ENCODE peak calls at places on chromosomes 16 and 17, in five cellular contexts. K, U, J, T and A are unnamed samples.

GRCh38 chr17:29840884-29841283 is 89.1 kb downstream of the SSH2 start:
- DNase-seq in K (no peak), U (no peak), J (no peak), T (no peak), A (no peak)

GRCh38 chr17:58283674-58284612 is 3.2 kb upstream of the MPO start:
- DNase-seq in K (no peak), U (no peak), J (no peak), T (no peak), A (no peak)

GRCh38 chr16:84593825-84594724 is 23.8 kb downstream of the COTL1 start:
- DNase-seq in K (no peak), U (no peak), J (no peak), T (no peak), A (no peak)

GRCh38 chr17:68293490-68294195 is 2.3 kb downstream of the ARSG start:
- DNase-seq in K (no peak), U (no peak), J (no peak), T (no peak), A (no peak)

GRCh38 chr16:3596101-3596861 is 15.1 kb downstream of the SLX4 start:
- DNase-seq in K (no peak), U (no peak), J (no peak), T (no peak), A (no peak)

GRCh38 chr17:57121308-57122042 is 36.4 kb downstream of the AKAP1 start:
- DNase-seq in K (peak), U (peak), J (peak), T (no peak), A (peak)

GRCh38 chr17:50505731-50506130 is 2.5 kb upstream of the MYCBPAP start:
- DNase-seq in K (no peak), U (no peak), J (no peak), T (no peak), A (no peak)

GRCh38 chr16:66486773-66487579 is 59.9 kb downstream of the BEAN1 start:
- DNase-seq in K (peak), U (no peak), J (no peak), T (no peak), A (no peak)

GRCh38 chr17:57861737-57862409 is 12.0 kb upstream of the MRPS23 start:
- DNase-seq in K (peak), U (peak), J (peak), T (no peak), A (no peak)

GRCh38 chr16:35525979-35526590 is 2066.7 kb downstream of the TP53TG3F start:
- DNase-seq in K (no peak), U (no peak), J (no peak), T (no peak), A (no peak)

GRCh38 chr16:89700649-89701424 is 668 bp downstream of the SPATA2L start:
- DNase-seq in K (no peak), U (peak), J (peak), T (no peak), A (no peak)

GRCh38 chr17:44255915-44256314 is 12.0 kb downstream of the SLC4A1 start:
- DNase-seq in K (no peak), U (no peak), J (no peak), T (no peak), A (no peak)

GRCh38 chr17:63035271-63035670 is 69.2 kb downstream of the TANC2 start:
- DNase-seq in K (peak), U (no peak), J (no peak), T (peak), A (peak)

GRCh38 chr16:22320572-22321339 is 23.5 kb downstream of the POLR3E start:
- DNase-seq in K (no peak), U (no peak), J (no peak), T (no peak), A (no peak)

GRCh38 chr17:7835818-7836595 is 2.0 kb downstream of the KDM6B start:
- DNase-seq in K (peak), U (peak), J (peak), T (no peak), A (no peak)

GRCh38 chr16:11708421-11708820 is 34.2 kb downstream of the TXNDC11 start:
- DNase-seq in K (peak), U (no peak), J (no peak), T (no peak), A (no peak)

GRCh38 chr16:71513302-71513701 is 12.9 kb upstream of the CHST4 start:
- DNase-seq in K (no peak), U (no peak), J (no peak), T (no peak), A (no peak)

GRCh38 chr17:79626156-79626890 is 15.5 kb upstream of the RBFOX3 start:
- DNase-seq in K (no peak), U (peak), J (no peak), T (no peak), A (no peak)

GRCh38 chr16:85395207-85395912 is 217.8 kb upstream of the GSE1 start:
- DNase-seq in K (peak), U (peak), J (peak), T (peak), A (no peak)

GRCh38 chr16:5455110-5455509 is 357.5 kb upstream of the EEF2KMT start:
- DNase-seq in K (no peak), U (no peak), J (no peak), T (no peak), A (no peak)

GRCh38 chr17:4331614-4332013 is 34.9 kb downstream of the UBE2G1 start:
- DNase-seq in K (no peak), U (no peak), J (no peak), T (no peak), A (no peak)

GRCh38 chr16:15990902-15991301 is 41.5 kb downstream of the ABCC1 start:
- DNase-seq in K (no peak), U (no peak), J (no peak), T (no peak), A (no peak)

GRCh38 chr17:34382586-34383224 is 19.7 kb upstream of the CCL1 start:
- DNase-seq in K (no peak), U (no peak), J (no peak), T (no peak), A (no peak)

GRCh38 chr17:27628376-27628775 is 2.6 kb upstream of the LGALS9 start:
- DNase-seq in K (no peak), U (no peak), J (no peak), T (no peak), A (no peak)

GRCh38 chr16:8852534-8852933 is 16.3 kb downstream of the CARHSP1 start:
- DNase-seq in K (no peak), U (no peak), J (no peak), T (no peak), A (no peak)

GRCh38 chr17:43578699-43579569 is 32.8 kb upstream of the ETV4 start:
- DNase-seq in K (peak), U (peak), J (no peak), T (no peak), A (no peak)

GRCh38 chr17:31690118-31690517 is 168.9 kb downstream of the COPRS start:
- DNase-seq in K (peak), U (no peak), J (no peak), T (no peak), A (no peak)

GRCh38 chr16:56368545-56368944 is 56.8 kb downstream of the AMFR start:
- DNase-seq in K (no peak), U (no peak), J (no peak), T (no peak), A (peak)

GRCh38 chr17:36674278-36674650 is 72.9 kb downstream of the MRM1 start:
- DNase-seq in K (no peak), U (no peak), J (no peak), T (no peak), A (no peak)

GRCh38 chr17:79667746-79668145 is 56.9 kb upstream of the RBFOX3 start:
- DNase-seq in K (no peak), U (no peak), J (no peak), T (no peak), A (no peak)

GRCh38 chr17:48748728-48749566 is 20.4 kb upstream of the HOXB13 start:
- DNase-seq in K (no peak), U (no peak), J (no peak), T (no peak), A (no peak)

GRCh38 chr17:11351479-11351878 is 110.5 kb downstream of the SHISA6 start:
- DNase-seq in K (no peak), U (no peak), J (no peak), T (no peak), A (peak)

GRCh38 chr16:81808933-81809480 is 29.9 kb downstream of the PLCG2 start:
- DNase-seq in K (no peak), U (no peak), J (no peak), T (no peak), A (no peak)

GRCh38 chr17:1505586-1505985 is 10.8 kb downstream of the INPP5K start:
- DNase-seq in K (no peak), U (no peak), J (no peak), T (no peak), A (no peak)

GRCh38 chr17:57948169-57948554 is 7.0 kb downstream of the CUEDC1 start:
- DNase-seq in K (peak), U (no peak), J (no peak), T (no peak), A (no peak)

GRCh38 chr17:39401412-39402278 is at the start of gene FBXL20:
- DNase-seq in K (peak), U (peak), J (peak), T (peak), A (peak)

GRCh38 chr17:40791808-40792436 is 7.8 kb downstream of the KRT28 start:
- DNase-seq in K (peak), U (no peak), J (peak), T (no peak), A (peak)

GRCh38 chr16:30096105-30096861 is at the start of gene YPEL3:
- DNase-seq in K (peak), U (peak), J (peak), T (peak), A (peak)

GRCh38 chr16:58515125-58515870 is at the start of gene SETD6:
- DNase-seq in K (peak), U (peak), J (peak), T (peak), A (peak)
- TF ChIP-seq CTCF in K (no peak), U (peak), J (no peak), T (no peak), A (peak)

DNA sequence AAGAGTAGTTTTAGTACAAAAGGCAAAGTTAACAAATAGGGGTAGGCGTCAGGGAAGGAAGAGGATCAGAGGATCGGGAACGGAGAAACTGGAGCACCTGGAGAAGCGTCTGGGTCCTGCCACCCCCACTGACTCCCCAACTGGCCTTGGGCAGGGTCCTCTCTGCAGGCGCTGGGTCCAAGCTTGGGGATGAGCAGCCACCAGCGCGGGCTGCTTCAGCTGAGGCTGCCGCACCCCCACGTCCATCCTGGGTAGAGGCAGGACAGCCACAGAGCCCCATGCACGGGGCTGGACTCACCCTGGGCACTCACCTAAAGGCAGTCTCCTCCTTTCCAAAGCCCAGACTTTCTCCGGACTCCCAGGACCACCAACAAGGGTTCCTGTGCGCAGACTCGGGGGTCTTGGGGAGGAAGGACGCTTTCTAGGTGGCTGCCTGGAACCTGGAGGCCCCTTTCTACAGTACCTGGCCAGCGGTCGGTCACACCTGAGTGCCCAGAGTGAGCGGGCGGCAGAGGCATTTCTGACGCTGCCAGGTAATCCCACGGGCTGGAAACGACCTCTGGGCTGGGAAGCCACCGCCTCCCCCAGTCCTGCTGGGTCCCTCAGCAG is 1.1 kb downstream of the HS3ST6 start:
- DNase-seq in K (no peak), U (no peak), J (no peak), T (no peak), A (no peak)
- H3K4me3 ChIP-seq in K (no peak), U (no peak), J (peak), T (no peak), A (no peak)

DNA sequence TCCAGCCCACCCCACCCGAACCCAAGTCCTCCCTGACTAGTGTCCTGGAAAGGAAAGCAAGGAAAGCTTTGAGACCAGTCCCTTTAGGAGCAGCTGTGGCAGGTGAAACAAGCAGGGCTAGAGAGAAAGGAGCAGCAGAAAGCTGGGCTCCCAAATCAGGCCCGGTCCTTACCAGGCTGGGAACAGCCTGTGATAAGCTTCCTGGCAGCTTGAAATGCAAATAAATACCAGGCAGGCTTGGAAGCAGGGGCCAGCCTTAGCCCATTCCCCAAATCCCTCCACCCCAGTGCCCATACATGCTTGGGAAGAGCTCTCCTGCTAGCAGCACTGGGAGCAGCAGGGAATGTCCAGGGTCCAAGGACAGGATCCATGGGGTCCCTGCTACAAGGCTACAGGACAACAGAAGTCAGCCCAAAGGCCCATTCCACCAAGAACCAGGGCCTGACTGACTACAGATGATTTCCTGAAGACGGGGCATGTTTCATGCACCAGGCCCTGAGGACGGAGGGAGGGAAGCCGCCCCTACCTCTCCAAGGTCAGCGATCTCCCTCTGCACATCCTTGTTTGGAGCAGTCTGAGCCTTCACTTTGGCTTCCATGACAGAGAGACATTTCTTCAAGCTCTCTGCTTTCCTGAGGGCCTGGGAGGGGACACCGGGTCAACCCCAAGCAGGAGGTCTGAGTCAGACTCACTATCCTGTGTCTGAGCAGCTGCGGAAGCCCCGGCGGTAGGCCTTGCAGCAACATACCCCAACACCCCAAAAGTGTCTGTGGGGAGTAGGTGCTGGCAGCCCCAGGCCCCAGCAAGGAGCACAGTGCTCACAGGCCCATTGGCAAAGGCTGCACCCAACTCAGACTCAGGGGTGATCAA is 2.6 kb upstream of the EXOSC6 start:
- DNase-seq in K (no peak), U (no peak), J (no peak), T (no peak), A (no peak)
- TF ChIP-seq CTCF in K (no peak), U (no peak), J (no peak), T (no peak), A (no peak)

GRCh38 chr16:55291847-55292246 is 32.2 kb upstream of the IRX6 start:
- DNase-seq in K (no peak), U (no peak), J (no peak), T (no peak), A (no peak)
- H3K4me3 ChIP-seq in K (no peak), U (no peak), J (no peak), T (no peak), A (no peak)